ENCODE peak calls at places on chromosomes 16 and 17, in nine cellular contexts. One of them, this sample, is unnamed.

GRCh38 chr17:34980681-34981537 is 597 bp downstream of the LIG3 start:
- DNase-seq in sigmoid colon: peak
- DNase-seq in endodermal cell: peak
- DNase-seq in lower lobe of right lung: peak
- DNase-seq in AG10803: peak
- DNase-seq in upper lobe of right lung: peak
- DNase-seq in colonic mucosa: peak
- DNase-seq in epithelial cell of proximal tubule: no peak
- DNase-seq in H1: no peak
- DNase-seq in this sample: peak

GRCh38 chr17:38873646-38874380 is 4.0 kb downstream of the LASP1 start:
- DNase-seq in sigmoid colon: no peak
- DNase-seq in endodermal cell: peak
- DNase-seq in lower lobe of right lung: no peak
- DNase-seq in AG10803: no peak
- DNase-seq in upper lobe of right lung: no peak
- DNase-seq in colonic mucosa: peak
- DNase-seq in epithelial cell of proximal tubule: no peak
- DNase-seq in H1: no peak
- DNase-seq in this sample: no peak

GRCh38 chr17:79979841-79980215 is 55.8 kb downstream of the TBC1D16 start:
- DNase-seq in sigmoid colon: peak
- DNase-seq in endodermal cell: peak
- DNase-seq in lower lobe of right lung: peak
- DNase-seq in AG10803: no peak
- DNase-seq in upper lobe of right lung: peak
- DNase-seq in colonic mucosa: no peak
- DNase-seq in epithelial cell of proximal tubule: no peak
- DNase-seq in H1: no peak
- DNase-seq in this sample: no peak

GRCh38 chr16:69861276-69862030 is 89.7 kb upstream of the CLEC18A start:
- DNase-seq in sigmoid colon: peak
- DNase-seq in endodermal cell: no peak
- DNase-seq in lower lobe of right lung: no peak
- DNase-seq in AG10803: peak
- DNase-seq in upper lobe of right lung: no peak
- DNase-seq in colonic mucosa: peak
- DNase-seq in epithelial cell of proximal tubule: no peak
- DNase-seq in H1: no peak
- DNase-seq in this sample: peak

GRCh38 chr17:74446551-74447500 is 14.9 kb downstream of the GPRC5C start:
- DNase-seq in sigmoid colon: no peak
- DNase-seq in endodermal cell: peak
- DNase-seq in lower lobe of right lung: peak
- DNase-seq in AG10803: no peak
- DNase-seq in upper lobe of right lung: peak
- DNase-seq in colonic mucosa: no peak
- DNase-seq in epithelial cell of proximal tubule: no peak
- DNase-seq in H1: no peak
- DNase-seq in this sample: no peak

GRCh38 chr16:49527621-49528020 is 154.0 kb downstream of the C16orf78 start:
- DNase-seq in sigmoid colon: no peak
- DNase-seq in endodermal cell: no peak
- DNase-seq in lower lobe of right lung: no peak
- DNase-seq in AG10803: no peak
- DNase-seq in upper lobe of right lung: no peak
- DNase-seq in colonic mucosa: peak
- DNase-seq in epithelial cell of proximal tubule: no peak
- DNase-seq in H1: no peak
- DNase-seq in this sample: peak

GRCh38 chr16:79601092-79601977 is 798 bp upstream of the MAF start:
- DNase-seq in sigmoid colon: peak
- DNase-seq in endodermal cell: peak
- DNase-seq in lower lobe of right lung: peak
- DNase-seq in AG10803: peak
- DNase-seq in upper lobe of right lung: peak
- DNase-seq in colonic mucosa: peak
- DNase-seq in epithelial cell of proximal tubule: no peak
- DNase-seq in H1: no peak
- DNase-seq in this sample: peak

GRCh38 chr17:19753661-19754463 is 5.8 kb upstream of the ALDH3A1 start:
- DNase-seq in sigmoid colon: peak
- DNase-seq in endodermal cell: no peak
- DNase-seq in lower lobe of right lung: peak
- DNase-seq in AG10803: peak
- DNase-seq in upper lobe of right lung: peak
- DNase-seq in colonic mucosa: peak
- DNase-seq in epithelial cell of proximal tubule: no peak
- DNase-seq in H1: no peak
- DNase-seq in this sample: no peak

GRCh38 chr16:84360170-84360569 is 8.2 kb upstream of the ATP2C2 start:
- DNase-seq in sigmoid colon: no peak
- DNase-seq in endodermal cell: no peak
- DNase-seq in lower lobe of right lung: no peak
- DNase-seq in AG10803: no peak
- DNase-seq in upper lobe of right lung: no peak
- DNase-seq in colonic mucosa: no peak
- DNase-seq in epithelial cell of proximal tubule: no peak
- DNase-seq in H1: no peak
- DNase-seq in this sample: no peak

GRCh38 chr16:49834496-49835009 is 21.4 kb downstream of the ZNF423 start:
- DNase-seq in sigmoid colon: peak
- DNase-seq in endodermal cell: peak
- DNase-seq in lower lobe of right lung: peak
- DNase-seq in AG10803: no peak
- DNase-seq in upper lobe of right lung: no peak
- DNase-seq in colonic mucosa: peak
- DNase-seq in epithelial cell of proximal tubule: no peak
- DNase-seq in H1: no peak
- DNase-seq in this sample: no peak

GRCh38 chr16:53045554-53046250 is 7.0 kb downstream of the CHD9NB start:
- DNase-seq in sigmoid colon: peak
- DNase-seq in endodermal cell: no peak
- DNase-seq in lower lobe of right lung: no peak
- DNase-seq in AG10803: no peak
- DNase-seq in upper lobe of right lung: no peak
- DNase-seq in colonic mucosa: peak
- DNase-seq in epithelial cell of proximal tubule: no peak
- DNase-seq in H1: no peak
- DNase-seq in this sample: no peak

GRCh38 chr17:9306086-9306485 is 269.5 kb downstream of the STX8 start:
- DNase-seq in sigmoid colon: no peak
- DNase-seq in endodermal cell: no peak
- DNase-seq in lower lobe of right lung: no peak
- DNase-seq in AG10803: no peak
- DNase-seq in upper lobe of right lung: no peak
- DNase-seq in colonic mucosa: no peak
- DNase-seq in epithelial cell of proximal tubule: no peak
- DNase-seq in H1: no peak
- DNase-seq in this sample: no peak

GRCh38 chr17:32299579-32300158 is 34.0 kb downstream of the RHBDL3 start:
- DNase-seq in sigmoid colon: no peak
- DNase-seq in endodermal cell: no peak
- DNase-seq in lower lobe of right lung: no peak
- DNase-seq in AG10803: no peak
- DNase-seq in upper lobe of right lung: no peak
- DNase-seq in colonic mucosa: no peak
- DNase-seq in epithelial cell of proximal tubule: no peak
- DNase-seq in H1: no peak
- DNase-seq in this sample: no peak

GRCh38 chr16:67517178-67517492 is 11.5 kb upstream of the RIPOR1 start:
- DNase-seq in sigmoid colon: no peak
- DNase-seq in endodermal cell: no peak
- DNase-seq in lower lobe of right lung: no peak
- DNase-seq in AG10803: no peak
- DNase-seq in upper lobe of right lung: no peak
- DNase-seq in colonic mucosa: no peak
- DNase-seq in epithelial cell of proximal tubule: no peak
- DNase-seq in H1: no peak
- DNase-seq in this sample: no peak

GRCh38 chr16:67516296-67517177 is 12.1 kb upstream of the RIPOR1 start:
- DNase-seq in sigmoid colon: no peak
- DNase-seq in endodermal cell: no peak
- DNase-seq in lower lobe of right lung: no peak
- DNase-seq in AG10803: peak
- DNase-seq in upper lobe of right lung: no peak
- DNase-seq in colonic mucosa: no peak
- DNase-seq in epithelial cell of proximal tubule: peak
- DNase-seq in H1: no peak
- DNase-seq in this sample: peak

GRCh38 chr16:67518676-67519075 is 10.0 kb upstream of the RIPOR1 start:
- DNase-seq in sigmoid colon: no peak
- DNase-seq in endodermal cell: no peak
- DNase-seq in lower lobe of right lung: no peak
- DNase-seq in AG10803: no peak
- DNase-seq in upper lobe of right lung: no peak
- DNase-seq in colonic mucosa: no peak
- DNase-seq in epithelial cell of proximal tubule: no peak
- DNase-seq in H1: no peak
- DNase-seq in this sample: no peak

GRCh38 chr16:67517661-67518423 is 10.8 kb upstream of the RIPOR1 start:
- DNase-seq in sigmoid colon: no peak
- DNase-seq in endodermal cell: no peak
- DNase-seq in lower lobe of right lung: no peak
- DNase-seq in AG10803: no peak
- DNase-seq in upper lobe of right lung: no peak
- DNase-seq in colonic mucosa: no peak
- DNase-seq in epithelial cell of proximal tubule: no peak
- DNase-seq in H1: no peak
- DNase-seq in this sample: no peak

DNA sequence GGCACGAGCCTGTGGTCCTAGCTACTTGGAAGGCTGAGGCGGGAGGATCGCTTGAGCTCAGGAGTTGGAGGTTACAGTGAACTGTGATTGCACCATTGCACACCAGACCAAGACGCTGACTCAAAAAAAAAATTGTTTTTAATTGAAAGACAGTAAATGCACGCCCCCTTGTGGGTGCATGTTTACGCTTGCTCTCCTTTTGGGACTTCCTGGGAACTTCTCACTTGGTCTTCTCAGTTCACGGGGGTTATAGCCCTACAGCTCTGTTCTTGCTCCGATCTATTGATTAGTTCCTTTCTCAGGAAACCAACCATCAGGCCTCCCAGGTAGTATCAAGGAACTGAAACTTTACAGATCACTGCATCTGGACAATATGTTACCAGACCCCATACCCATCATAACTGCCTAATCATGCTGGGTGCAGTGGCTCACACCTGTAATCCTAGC is 14.2 kb upstream of the RIPOR1 start:
- DNase-seq in sigmoid colon: peak
- DNase-seq in endodermal cell: peak
- DNase-seq in lower lobe of right lung: peak
- DNase-seq in AG10803: peak
- DNase-seq in upper lobe of right lung: peak
- DNase-seq in colonic mucosa: peak
- DNase-seq in epithelial cell of proximal tubule: no peak
- DNase-seq in H1: no peak
- DNase-seq in this sample: peak
- TF ChIP-seq CTCF in sigmoid colon: peak
- TF ChIP-seq CTCF in endodermal cell: peak
- TF ChIP-seq CTCF in lower lobe of right lung: peak
- TF ChIP-seq CTCF in AG10803: peak
- TF ChIP-seq CTCF in upper lobe of right lung: peak
- TF ChIP-seq CTCF in colonic mucosa: peak
- TF ChIP-seq CTCF in epithelial cell of proximal tubule: peak
- TF ChIP-seq CTCF in H1: peak
- TF ChIP-seq CTCF in this sample: peak

GRCh38 chr17:50480142-50480764 is 1.6 kb downstream of the RSAD1 start:
- DNase-seq in sigmoid colon: no peak
- DNase-seq in endodermal cell: no peak
- DNase-seq in lower lobe of right lung: no peak
- DNase-seq in AG10803: no peak
- DNase-seq in upper lobe of right lung: no peak
- DNase-seq in colonic mucosa: no peak
- DNase-seq in epithelial cell of proximal tubule: no peak
- DNase-seq in H1: no peak
- DNase-seq in this sample: no peak
- H3K4me3 ChIP-seq in sigmoid colon: no peak
- H3K4me3 ChIP-seq in endodermal cell: no peak
- H3K4me3 ChIP-seq in lower lobe of right lung: peak
- H3K4me3 ChIP-seq in AG10803: no peak
- H3K4me3 ChIP-seq in upper lobe of right lung: no peak
- H3K4me3 ChIP-seq in colonic mucosa: no peak
- H3K4me3 ChIP-seq in epithelial cell of proximal tubule: no peak
- H3K4me3 ChIP-seq in H1: peak
- H3K4me3 ChIP-seq in this sample: peak

GRCh38 chr16:709651-710499 is 4.3 kb upstream of the FBXL16 start:
- DNase-seq in sigmoid colon: no peak
- DNase-seq in endodermal cell: peak
- DNase-seq in lower lobe of right lung: no peak
- DNase-seq in AG10803: peak
- DNase-seq in upper lobe of right lung: no peak
- DNase-seq in colonic mucosa: no peak
- DNase-seq in epithelial cell of proximal tubule: no peak
- DNase-seq in H1: no peak
- DNase-seq in this sample: peak
- TF ChIP-seq CTCF in sigmoid colon: no peak
- TF ChIP-seq CTCF in endodermal cell: peak
- TF ChIP-seq CTCF in lower lobe of right lung: no peak
- TF ChIP-seq CTCF in AG10803: no peak
- TF ChIP-seq CTCF in upper lobe of right lung: no peak
- TF ChIP-seq CTCF in colonic mucosa: no peak
- TF ChIP-seq CTCF in epithelial cell of proximal tubule: no peak
- TF ChIP-seq CTCF in H1: peak
- TF ChIP-seq CTCF in this sample: no peak

GRCh38 chr16:24991349-24991748 is 23.8 kb downstream of the ARHGAP17 start:
- DNase-seq in sigmoid colon: no peak
- DNase-seq in endodermal cell: no peak
- DNase-seq in lower lobe of right lung: no peak
- DNase-seq in AG10803: no peak
- DNase-seq in upper lobe of right lung: no peak
- DNase-seq in colonic mucosa: no peak
- DNase-seq in epithelial cell of proximal tubule: no peak
- DNase-seq in H1: no peak
- DNase-seq in this sample: no peak
- H3K4me3 ChIP-seq in sigmoid colon: no peak
- H3K4me3 ChIP-seq in endodermal cell: no peak
- H3K4me3 ChIP-seq in lower lobe of right lung: no peak
- H3K4me3 ChIP-seq in AG10803: no peak
- H3K4me3 ChIP-seq in upper lobe of right lung: no peak
- H3K4me3 ChIP-seq in colonic mucosa: no peak
- H3K4me3 ChIP-seq in epithelial cell of proximal tubule: no peak
- H3K4me3 ChIP-seq in H1: no peak
- H3K4me3 ChIP-seq in this sample: no peak

GRCh38 chr17:6254036-6254435 is 180.9 kb downstream of the AIPL1 start:
- DNase-seq in sigmoid colon: no peak
- DNase-seq in endodermal cell: no peak
- DNase-seq in lower lobe of right lung: no peak
- DNase-seq in AG10803: no peak
- DNase-seq in upper lobe of right lung: no peak
- DNase-seq in colonic mucosa: no peak
- DNase-seq in epithelial cell of proximal tubule: peak
- DNase-seq in H1: no peak
- DNase-seq in this sample: peak
- TF ChIP-seq CTCF in sigmoid colon: no peak
- TF ChIP-seq CTCF in endodermal cell: no peak
- TF ChIP-seq CTCF in lower lobe of right lung: no peak
- TF ChIP-seq CTCF in AG10803: no peak
- TF ChIP-seq CTCF in upper lobe of right lung: no peak
- TF ChIP-seq CTCF in colonic mucosa: no peak
- TF ChIP-seq CTCF in epithelial cell of proximal tubule: no peak
- TF ChIP-seq CTCF in H1: no peak
- TF ChIP-seq CTCF in this sample: no peak

This sample was measured in foreskin fibroblast.